ENCODE peak calls at places on chromosomes 13 and 19, in five cellular contexts. J, L, F, Q and S are unnamed samples.

GRCh38 chr13:99301913-99302636 is 5.1 kb downstream of the GPR183 start:
- DNase-seq in J (no peak), L (no peak), F (no peak), Q (no peak), S (no peak)

GRCh38 chr19:3285647-3286176 is 61.3 kb downstream of the CELF5 start:
- DNase-seq in J (peak; percentile 35), L (no peak), F (no peak), Q (no peak), S (no peak)

GRCh38 chr13:46071590-46072249 is 19.2 kb upstream of the ZC3H13 start:
- DNase-seq in J (no peak), L (peak; percentile 38), F (no peak), Q (no peak), S (peak; percentile 93)

GRCh38 chr13:95714142-95714832 is 37.3 kb downstream of the DNAJC3 start:
- DNase-seq in J (peak; percentile 79), L (no peak), F (no peak), Q (no peak), S (no peak)

GRCh38 chr13:24615114-24615513 is 65.1 kb upstream of the ATP12A start:
- DNase-seq in J (no peak), L (no peak), F (no peak), Q (no peak), S (no peak)

GRCh38 chr19:459724-460511 is 915 bp downstream of the SHC2 start:
- DNase-seq in J (peak; percentile 28), L (peak; percentile 58), F (peak; percentile 43), Q (peak; percentile 45), S (no peak)

GRCh38 chr19:6359942-6360341 is 1.4 kb upstream of the CLPP start:
- DNase-seq in J (no peak), L (no peak), F (no peak), Q (no peak), S (no peak)

GRCh38 chr19:17450264-17451075 is 2.0 kb upstream of the TMEM221 start:
- DNase-seq in J (no peak), L (peak; percentile 67), F (no peak), Q (no peak), S (peak; percentile 63)

GRCh38 chr19:45613926-45614725 is 12.1 kb upstream of the GPR4 start:
- DNase-seq in J (peak; percentile 87), L (no peak), F (no peak), Q (no peak), S (peak; percentile 88)
- H3K4me3 ChIP-seq in J (no peak overlapping the region), L (no peak overlapping the region), F (no peak overlapping the region), Q (no peak overlapping the region), S (no peak overlapping the region)

DNA sequence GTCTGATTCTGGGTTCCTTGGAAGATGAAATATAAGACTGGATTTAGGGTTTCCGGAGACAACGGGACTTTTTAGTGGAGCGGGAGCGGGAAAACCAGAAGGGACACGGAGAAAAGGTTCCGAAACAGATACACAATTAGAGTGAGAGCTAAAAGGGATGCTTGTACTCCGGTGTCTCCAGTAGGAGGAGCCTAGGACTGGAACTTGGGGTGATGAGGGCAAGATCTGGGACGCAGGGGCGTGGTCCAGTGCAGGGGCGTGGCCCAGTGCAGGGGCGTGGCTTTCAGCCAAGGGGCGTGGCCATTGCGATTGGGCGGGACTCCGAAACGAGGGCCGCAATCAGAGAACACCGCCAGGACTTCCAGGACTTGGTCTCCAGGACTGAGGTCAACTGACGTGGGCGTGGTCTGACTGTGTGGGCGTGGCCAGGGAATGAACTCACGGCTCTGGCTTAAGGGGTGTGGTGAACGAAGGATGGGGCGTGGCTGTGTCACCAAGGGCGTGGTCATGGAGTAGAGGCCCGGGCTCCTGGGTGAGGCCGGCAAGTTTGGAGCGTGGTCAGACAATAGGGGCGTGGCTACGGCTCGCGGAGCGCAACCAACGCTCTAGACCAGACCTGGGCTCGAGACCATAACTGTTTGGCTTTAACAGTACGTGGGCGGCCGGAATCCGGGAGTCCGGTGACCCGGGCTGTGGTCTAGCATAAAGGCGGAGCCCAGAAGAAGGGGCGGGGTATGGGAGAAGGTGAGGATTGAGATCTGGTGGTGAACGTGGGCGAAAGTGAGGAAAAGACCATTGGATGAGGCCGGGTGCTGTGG is at the start of gene DKKL1:
- DNase-seq in J (peak; percentile 99), L (peak; percentile 99), F (peak; percentile 100), Q (peak; percentile 100), S (peak; percentile 89)
- TF ChIP-seq CTCF in J (peak; percentile 11), L (peak; percentile 59), F (no peak), Q (peak; percentile 36), S (no peak)

GRCh38 chr13:30441304-30441703 is 19.0 kb downstream of the UBE2L5 start:
- DNase-seq in J (no peak), L (no peak), F (no peak), Q (no peak), S (peak; percentile 26)

GRCh38 chr13:30446122-30446500 is 19.6 kb downstream of the HMGB1 start:
- DNase-seq in J (no peak), L (no peak), F (no peak), Q (no peak), S (no peak)

GRCh38 chr13:30448441-30448840 is 17.3 kb downstream of the HMGB1 start:
- DNase-seq in J (no peak), L (no peak), F (no peak), Q (no peak), S (no peak)

GRCh38 chr13:30442854-30443379 is 20.6 kb downstream of the UBE2L5 start:
- DNase-seq in J (no peak), L (no peak), F (no peak), Q (no peak), S (peak; percentile 85)

GRCh38 chr13:30443957-30444404 is 21.7 kb downstream of the UBE2L5 start:
- DNase-seq in J (no peak), L (no peak), F (no peak), Q (no peak), S (peak; percentile 89)
- H3K4me3 ChIP-seq in J (no peak overlapping the region), L (no peak overlapping the region), F (no peak overlapping the region), Q (no peak overlapping the region), S (peak overlapping the region; percentile 76)

GRCh38 chr19:43664008-43664407 is 6.0 kb downstream of the PLAUR start:
- DNase-seq in J (no peak), L (no peak), F (no peak), Q (peak; percentile 38), S (peak; percentile 46)

GRCh38 chr19:43658001-43658400 is 12.0 kb downstream of the PLAUR start:
- DNase-seq in J (no peak), L (no peak), F (no peak), Q (no peak), S (no peak)

GRCh38 chr19:43660301-43660700 is 9.7 kb downstream of the PLAUR start:
- DNase-seq in J (no peak), L (no peak), F (no peak), Q (no peak), S (no peak)

GRCh38 chr19:43667524-43668405 is 2.2 kb downstream of the PLAUR start:
- DNase-seq in J (no peak), L (peak; percentile 30), F (no peak), Q (no peak), S (no peak)

GRCh38 chr19:43662487-43662886 is 7.5 kb downstream of the PLAUR start:
- DNase-seq in J (no peak), L (peak; percentile 38), F (no peak), Q (no peak), S (no peak)
- TF ChIP-seq CTCF in J (peak; percentile 32), L (peak; percentile 54), F (no peak), Q (no peak), S (no peak)

DNA sequence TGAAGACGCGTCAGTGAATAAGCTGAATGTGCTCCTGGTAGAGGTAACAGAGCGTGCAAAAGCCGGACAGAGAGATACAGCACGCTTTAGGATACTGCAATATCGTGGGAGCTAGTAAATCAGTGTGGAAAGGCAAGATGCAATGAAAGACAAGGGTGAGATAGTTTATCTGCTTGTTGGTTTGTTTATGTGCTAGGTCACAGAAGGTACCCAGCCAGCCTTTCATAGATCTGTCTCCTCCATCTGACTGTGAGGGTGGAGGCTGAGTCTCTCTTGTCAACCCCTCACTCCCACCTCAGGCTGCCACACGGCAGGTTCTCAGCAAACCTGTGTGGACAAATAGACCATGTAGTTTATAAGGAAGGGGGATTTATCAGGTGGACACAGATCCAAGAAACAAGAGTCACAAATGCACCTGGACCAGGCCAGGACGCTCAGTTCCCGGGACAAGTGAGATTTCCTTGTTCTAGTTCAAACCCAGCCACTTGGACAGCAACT is 971 bp upstream of the GIPC1 start:
- DNase-seq in J (no peak), L (no peak), F (no peak), Q (peak; percentile 74), S (no peak)
- H3K4me3 ChIP-seq in J (peak overlapping the region; percentile 54), L (peak overlapping the region; percentile 68), F (peak overlapping the region; percentile 90), Q (peak overlapping the region; percentile 98), S (no peak overlapping the region)

DNA sequence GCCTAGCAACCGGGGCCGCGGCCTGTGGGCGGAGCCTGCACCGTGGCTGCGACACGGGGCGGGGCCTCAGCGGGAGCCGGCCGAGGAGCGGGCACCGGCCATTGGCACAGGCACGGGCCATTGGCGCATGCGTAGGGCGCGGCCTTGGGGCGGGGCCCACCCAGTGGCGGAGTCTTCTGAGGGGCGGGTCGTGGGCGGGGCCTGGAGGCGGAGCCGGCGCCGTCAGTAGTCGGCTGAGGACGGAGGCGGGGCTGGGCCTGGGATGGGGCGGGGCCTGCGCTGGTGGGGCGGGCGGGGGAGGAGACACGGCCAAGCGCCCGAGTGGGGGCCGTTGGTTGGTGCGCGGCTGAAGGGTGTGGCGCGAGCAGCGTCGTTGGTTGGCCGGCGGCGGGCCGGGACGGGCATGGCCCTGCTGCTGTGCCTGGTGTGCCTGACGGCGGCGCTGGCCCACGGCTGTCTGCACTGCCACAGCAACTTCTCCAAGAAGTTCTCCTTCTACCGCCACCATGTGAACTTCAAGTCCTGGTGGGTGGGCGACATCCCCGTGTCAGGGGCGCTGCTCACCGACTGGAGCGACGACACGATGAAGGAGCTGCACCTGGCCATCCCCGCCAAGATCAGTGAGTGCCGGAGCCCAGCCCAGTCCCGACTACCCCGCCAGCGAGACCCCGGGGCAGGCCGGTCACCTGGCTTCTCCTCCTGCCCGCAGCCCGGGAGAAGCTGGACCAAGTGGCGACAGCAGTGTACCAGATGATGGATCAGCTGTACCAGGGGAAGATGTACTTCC is at the start of gene IZUMO4:
- DNase-seq in J (peak; percentile 98), L (peak; percentile 97), F (peak; percentile 98), Q (peak; percentile 99), S (peak; percentile 99)
- TF ChIP-seq CTCF in J (no peak), L (peak; percentile 66), F (peak; percentile 46), Q (peak; percentile 43), S (peak; percentile 42)

GRCh38 chr13:87942204-87942603 is 271.0 kb downstream of the SLITRK5 start:
- DNase-seq in J (peak; percentile 6), L (no peak), F (no peak), Q (no peak), S (no peak)

GRCh38 chr13:87944038-87944437 is 272.9 kb downstream of the SLITRK5 start:
- DNase-seq in J (no peak), L (no peak), F (no peak), Q (no peak), S (no peak)

DNA sequence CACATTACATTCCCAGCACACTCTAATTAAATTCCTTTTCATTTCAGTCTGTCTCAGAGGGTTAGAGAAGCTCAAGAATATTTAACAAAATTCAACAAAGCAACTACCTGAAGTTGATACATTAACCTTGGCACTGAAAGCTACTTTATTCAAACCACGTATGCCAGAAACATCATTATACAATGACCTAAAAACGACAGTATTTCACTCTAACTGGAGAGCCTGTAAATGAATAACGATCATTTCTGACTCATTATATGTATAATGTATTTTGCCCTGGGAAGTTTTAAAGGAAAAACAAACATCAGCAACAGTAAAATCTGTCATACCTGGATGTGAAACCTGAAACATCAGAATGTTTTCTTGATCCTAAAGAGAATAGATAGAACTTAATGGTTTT is 270.1 kb downstream of the SLITRK5 start:
- DNase-seq in J (no peak), L (no peak), F (no peak), Q (no peak), S (no peak)
- H3K4me3 ChIP-seq in J (no peak overlapping the region), L (no peak overlapping the region), F (no peak overlapping the region), Q (no peak overlapping the region), S (no peak overlapping the region)